ENCODE peak calls at places on chromosomes 1 and 21, in eight cellular contexts. C is NCI-H510A treated with DMSO at 0.1 percent for 48 hours; J is stimulated activated CD4-positive, alpha-beta T cell treated with anti-CD3 and anti-CD28 coated beads, Interleukin-4, amount 100 ng/mL, for 48 hours; L is sciatic nerve; X is AG08395; W is HEK293T; S is fibroblast of the conjunctiva; E is AML-193. F is an unnamed sample.

GRCh38 chr1:1153874-1154273 is 19.8 kb upstream of the TTLL10 start:
- DNase-seq in C (no peak), J (no peak), W (no peak), S (no peak), E (no peak), L (no peak), X (no peak), F (no peak)

GRCh38 chr1:14755518-14756252 is 157.2 kb downstream of the KAZN start:
- DNase-seq in E (no peak), L (no peak), J (no peak), S (no peak), C (no peak), X (no peak), W (no peak), F (no peak)

GRCh38 chr1:236753554-236753953 is 41.5 kb upstream of the MTR start:
- DNase-seq in W (peak), L (no peak), J (no peak), E (peak), C (no peak), X (peak), S (peak), F (no peak)

GRCh38 chr21:36710729-36711048 is 11.8 kb downstream of the SIM2 start:
- DNase-seq in S (no peak), C (no peak), X (no peak), W (no peak), E (no peak), J (no peak), L (peak), F (no peak)

GRCh38 chr1:61368876-61369275 is 286.5 kb downstream of the NFIA start:
- DNase-seq in E (no peak), C (no peak), L (no peak), J (no peak), S (no peak), X (no peak), W (no peak), F (no peak)

GRCh38 chr1:87495147-87495546 is 166.5 kb downstream of the LMO4 start:
- DNase-seq in C (no peak), J (no peak), W (no peak), X (no peak), S (no peak), E (no peak), L (no peak), F (no peak)

GRCh38 chr1:193741228-193741627 is 554.8 kb upstream of the B3GALT2 start:
- DNase-seq in X (no peak), W (no peak), E (no peak), C (no peak), S (no peak), L (no peak), J (no peak), F (no peak)

GRCh38 chr1:160658162-160658955 is 11.5 kb upstream of the SLAMF1 start:
- DNase-seq in W (no peak), E (no peak), J (no peak), L (no peak), C (no peak), X (no peak), S (no peak), F (peak)

GRCh38 chr1:155012052-155012546 is 9.5 kb downstream of the ZBTB7B start:
- DNase-seq in X (peak), W (peak), L (peak), E (no peak), J (peak), C (peak), S (peak), F (peak)

GRCh38 chr21:34022557-34023335 is 50.6 kb upstream of the MRPS6 start:
- DNase-seq in C (peak), S (no peak), L (no peak), J (peak), X (no peak), W (no peak), E (peak), F (peak)

GRCh38 chr1:248834343-248834940 is 3.6 kb upstream of the ZNF672 start:
- DNase-seq in W (no peak), S (no peak), J (no peak), L (peak), E (peak), X (no peak), C (no peak), F (peak)

GRCh38 chr1:27406354-27406665 is 13.9 kb downstream of the GPR3 start:
- DNase-seq in X (no peak), W (no peak), S (no peak), L (no peak), E (no peak), C (no peak), J (no peak), F (no peak)

GRCh38 chr21:44817914-44818635 is at the start of gene SUMO3:
- DNase-seq in J (peak), X (peak), C (peak), W (peak), S (peak), L (peak), E (peak), F (peak)

GRCh38 chr1:202004711-202005110 is 5.7 kb upstream of the ELF3 start:
- DNase-seq in J (no peak), W (no peak), L (no peak), E (no peak), C (no peak), S (no peak), X (no peak), F (no peak)

GRCh38 chr1:23957096-23957495 is 2.5 kb upstream of the PNRC2 start:
- DNase-seq in E (no peak), J (no peak), L (no peak), C (peak), X (no peak), S (no peak), W (no peak), F (no peak)

GRCh38 chr21:14097881-14098499 is 112.8 kb downstream of the LIPI start:
- DNase-seq in W (no peak), L (no peak), E (no peak), X (no peak), S (no peak), J (no peak), C (no peak), F (no peak)

GRCh38 chr21:32602099-32602498 is 10.1 kb downstream of the CFAP298 start:
- DNase-seq in C (no peak), E (no peak), S (no peak), W (no peak), X (no peak), J (no peak), L (no peak), F (no peak)

GRCh38 chr1:54124906-54125305 is 27.9 kb downstream of the CDCP2 start:
- DNase-seq in X (no peak), C (no peak), W (no peak), J (no peak), S (no peak), E (no peak), L (no peak), F (no peak)

GRCh38 chr21:21921410-21922232 is 923.4 kb downstream of the NCAM2 start:
- DNase-seq in L (no peak), J (no peak), E (peak), S (no peak), X (peak), C (peak), W (peak), F (no peak)

GRCh38 chr1:87115317-87115885 is 201.0 kb downstream of the HS2ST1 start:
- DNase-seq in J (no peak), E (no peak), C (no peak), S (no peak), L (peak), W (no peak), X (peak), F (no peak)

GRCh38 chr21:41823906-41824305 is 55.2 kb downstream of the PRDM15 start:
- DNase-seq in S (no peak), E (no peak), W (no peak), C (no peak), X (no peak), L (peak), J (no peak), F (no peak)

GRCh38 chr1:236400061-236400638 is 6.1 kb downstream of the EDARADD start:
- DNase-seq in W (no peak), J (no peak), S (no peak), L (no peak), C (no peak), X (no peak), E (no peak), F (no peak)

GRCh38 chr1:3313579-3313955 is 140.9 kb upstream of the ARHGEF16 start:
- DNase-seq in C (no peak), X (peak), J (no peak), W (no peak), E (no peak), L (peak), S (peak), F (no peak)

GRCh38 chr1:189662190-189662589 is 815.5 kb downstream of the BRINP3 start:
- DNase-seq in W (no peak), E (no peak), X (no peak), S (no peak), L (no peak), J (no peak), C (no peak), F (no peak)

GRCh38 chr1:112618721-112619517 is at the start of gene ST7L:
- DNase-seq in X (peak), C (peak), W (peak), J (peak), L (peak), E (peak), S (peak), F (peak)

GRCh38 chr1:157137773-157138219 is 399 bp downstream of the ETV3 start:
- DNase-seq in E (no peak), S (no peak), C (no peak), X (no peak), W (peak), J (no peak), L (no peak), F (no peak)

GRCh38 chr1:151347523-151348246 is 633 bp upstream of the RFX5 start:
- DNase-seq in C (no peak), W (no peak), E (no peak), X (no peak), S (no peak), J (no peak), L (no peak), F (no peak)

GRCh38 chr1:58652351-58653184 is 47.3 kb downstream of the MYSM1 start:
- DNase-seq in S (peak), J (peak), E (peak), L (peak), C (peak), W (peak), X (peak), F (peak)

F was measured in GF-D8.